ENCODE peak calls at places on chromosomes 4 and X, in four cellular contexts. One of them, this sample, is unnamed.

GRCh38 chr4:140654516-140654855 is 85.7 kb upstream of the UCP1 start:
- DNase-seq in activated T-cell treated with anti-CD3 and anti-CD28 coated beads for 1 hour: no peak
- DNase-seq in effector memory CD4-positive, alpha-beta T cell: no peak
- DNase-seq in germinal center: no peak
- DNase-seq in this sample: no peak

GRCh38 chr4:73245955-73246354 is 12.6 kb downstream of the ANKRD17 start:
- DNase-seq in activated T-cell treated with anti-CD3 and anti-CD28 coated beads for 1 hour: no peak
- DNase-seq in effector memory CD4-positive, alpha-beta T cell: no peak
- DNase-seq in germinal center: no peak
- DNase-seq in this sample: no peak

GRCh38 chr4:169668069-169668721 is 47.8 kb downstream of the CLCN3 start:
- DNase-seq in activated T-cell treated with anti-CD3 and anti-CD28 coated beads for 1 hour: no peak
- DNase-seq in effector memory CD4-positive, alpha-beta T cell: no peak
- DNase-seq in germinal center: no peak
- DNase-seq in this sample: no peak

GRCh38 chr4:41318839-41319530 is 62.3 kb downstream of the UCHL1 start:
- DNase-seq in activated T-cell treated with anti-CD3 and anti-CD28 coated beads for 1 hour: no peak
- DNase-seq in effector memory CD4-positive, alpha-beta T cell: no peak
- DNase-seq in germinal center: no peak
- DNase-seq in this sample: no peak

GRCh38 chrX:4358577-4358976 is 645.1 kb upstream of the PRKX start:
- DNase-seq in activated T-cell treated with anti-CD3 and anti-CD28 coated beads for 1 hour: no peak
- DNase-seq in effector memory CD4-positive, alpha-beta T cell: no peak
- DNase-seq in germinal center: no peak
- DNase-seq in this sample: no peak

GRCh38 chr4:124542021-124542420 is 170.5 kb downstream of the ANKRD50 start:
- DNase-seq in activated T-cell treated with anti-CD3 and anti-CD28 coated beads for 1 hour: no peak
- DNase-seq in effector memory CD4-positive, alpha-beta T cell: no peak
- DNase-seq in germinal center: no peak
- DNase-seq in this sample: no peak

GRCh38 chr4:51844157-51845054 is 1.5 kb downstream of the DCUN1D4 start:
- DNase-seq in activated T-cell treated with anti-CD3 and anti-CD28 coated beads for 1 hour: peak
- DNase-seq in effector memory CD4-positive, alpha-beta T cell: peak
- DNase-seq in germinal center: peak
- DNase-seq in this sample: peak

GRCh38 chr4:66489783-66490452 is 819.6 kb upstream of the EPHA5 start:
- DNase-seq in activated T-cell treated with anti-CD3 and anti-CD28 coated beads for 1 hour: no peak
- DNase-seq in effector memory CD4-positive, alpha-beta T cell: no peak
- DNase-seq in germinal center: no peak
- DNase-seq in this sample: no peak

GRCh38 chr4:118350961-118351360 is 1.8 kb downstream of the PRSS12 start:
- DNase-seq in activated T-cell treated with anti-CD3 and anti-CD28 coated beads for 1 hour: no peak
- DNase-seq in effector memory CD4-positive, alpha-beta T cell: no peak
- DNase-seq in germinal center: no peak
- DNase-seq in this sample: no peak

GRCh38 chrX:138073626-138074025 is 507.7 kb downstream of the ZIC3 start:
- DNase-seq in activated T-cell treated with anti-CD3 and anti-CD28 coated beads for 1 hour: no peak
- DNase-seq in effector memory CD4-positive, alpha-beta T cell: no peak
- DNase-seq in germinal center: no peak
- DNase-seq in this sample: no peak

GRCh38 chrX:113833096-113833495 is 750.8 kb upstream of the HTR2C start:
- DNase-seq in activated T-cell treated with anti-CD3 and anti-CD28 coated beads for 1 hour: no peak
- DNase-seq in effector memory CD4-positive, alpha-beta T cell: no peak
- DNase-seq in germinal center: no peak
- DNase-seq in this sample: no peak

GRCh38 chr4:6529021-6529420 is 46.0 kb upstream of the MAN2B2 start:
- DNase-seq in activated T-cell treated with anti-CD3 and anti-CD28 coated beads for 1 hour: no peak
- DNase-seq in effector memory CD4-positive, alpha-beta T cell: no peak
- DNase-seq in germinal center: no peak
- DNase-seq in this sample: no peak

GRCh38 chrX:150502979-150503897 is 65.2 kb upstream of the MTM1 start:
- DNase-seq in activated T-cell treated with anti-CD3 and anti-CD28 coated beads for 1 hour: no peak
- DNase-seq in effector memory CD4-positive, alpha-beta T cell: no peak
- DNase-seq in germinal center: no peak
- DNase-seq in this sample: no peak

GRCh38 chrX:48474127-48474526 is 1.9 kb upstream of the FTSJ1 start:
- DNase-seq in activated T-cell treated with anti-CD3 and anti-CD28 coated beads for 1 hour: no peak
- DNase-seq in effector memory CD4-positive, alpha-beta T cell: no peak
- DNase-seq in germinal center: no peak
- DNase-seq in this sample: no peak

GRCh38 chr4:15913631-15913970 is 24.9 kb downstream of the FGFBP1 start:
- DNase-seq in activated T-cell treated with anti-CD3 and anti-CD28 coated beads for 1 hour: no peak
- DNase-seq in effector memory CD4-positive, alpha-beta T cell: no peak
- DNase-seq in germinal center: no peak
- DNase-seq in this sample: no peak

GRCh38 chrX:110204986-110205385 is 112.9 kb downstream of the AMMECR1 start:
- DNase-seq in activated T-cell treated with anti-CD3 and anti-CD28 coated beads for 1 hour: no peak
- DNase-seq in effector memory CD4-positive, alpha-beta T cell: no peak
- DNase-seq in germinal center: no peak
- DNase-seq in this sample: no peak

GRCh38 chr4:836003-836511 is 10.1 kb upstream of the CPLX1 start:
- DNase-seq in activated T-cell treated with anti-CD3 and anti-CD28 coated beads for 1 hour: no peak
- DNase-seq in effector memory CD4-positive, alpha-beta T cell: no peak
- DNase-seq in germinal center: no peak
- DNase-seq in this sample: no peak

GRCh38 chrX:153598541-153599191 is at the start of gene CCNQ:
- DNase-seq in activated T-cell treated with anti-CD3 and anti-CD28 coated beads for 1 hour: peak
- DNase-seq in effector memory CD4-positive, alpha-beta T cell: no peak
- DNase-seq in germinal center: no peak
- DNase-seq in this sample: no peak

GRCh38 chr4:57080781-57081650 is 29.2 kb downstream of the IGFBP7 start:
- DNase-seq in activated T-cell treated with anti-CD3 and anti-CD28 coated beads for 1 hour: no peak
- DNase-seq in effector memory CD4-positive, alpha-beta T cell: no peak
- DNase-seq in germinal center: no peak
- DNase-seq in this sample: no peak

GRCh38 chrX:66731398-66731797 is 92.5 kb upstream of the EDA2R start:
- DNase-seq in activated T-cell treated with anti-CD3 and anti-CD28 coated beads for 1 hour: no peak
- DNase-seq in effector memory CD4-positive, alpha-beta T cell: no peak
- DNase-seq in germinal center: no peak
- DNase-seq in this sample: no peak

GRCh38 chr4:46931981-46932380 is 22.9 kb upstream of the COX7B2 start:
- DNase-seq in activated T-cell treated with anti-CD3 and anti-CD28 coated beads for 1 hour: no peak
- DNase-seq in effector memory CD4-positive, alpha-beta T cell: no peak
- DNase-seq in germinal center: no peak
- DNase-seq in this sample: peak

GRCh38 chr4:139849219-139849618 is 183.6 kb downstream of the MGST2 start:
- DNase-seq in activated T-cell treated with anti-CD3 and anti-CD28 coated beads for 1 hour: no peak
- DNase-seq in effector memory CD4-positive, alpha-beta T cell: no peak
- DNase-seq in germinal center: no peak
- DNase-seq in this sample: no peak

GRCh38 chr4:78299565-78299972 is 242.4 kb downstream of the FRAS1 start:
- DNase-seq in activated T-cell treated with anti-CD3 and anti-CD28 coated beads for 1 hour: no peak
- DNase-seq in effector memory CD4-positive, alpha-beta T cell: no peak
- DNase-seq in germinal center: no peak
- DNase-seq in this sample: no peak

GRCh38 chr4:17475481-17475880 is 36.4 kb downstream of the QDPR start:
- DNase-seq in activated T-cell treated with anti-CD3 and anti-CD28 coated beads for 1 hour: no peak
- DNase-seq in effector memory CD4-positive, alpha-beta T cell: no peak
- DNase-seq in germinal center: no peak
- DNase-seq in this sample: no peak

GRCh38 chrX:136867518-136867917 is 13.0 kb downstream of the RBMX start:
- DNase-seq in activated T-cell treated with anti-CD3 and anti-CD28 coated beads for 1 hour: no peak
- DNase-seq in effector memory CD4-positive, alpha-beta T cell: no peak
- DNase-seq in germinal center: no peak
- DNase-seq in this sample: no peak

GRCh38 chrX:153934473-153935325 is at the start of gene NAA10:
- DNase-seq in activated T-cell treated with anti-CD3 and anti-CD28 coated beads for 1 hour: no peak
- DNase-seq in effector memory CD4-positive, alpha-beta T cell: peak
- DNase-seq in germinal center: peak
- DNase-seq in this sample: no peak